ENCODE peak calls at places on chromosome 5, in nine cellular contexts. U is transverse colon, V is HepG2, Q is sigmoid colon, O is GM12878, B is H1, K is K562, F is esophagus muscularis mucosa, G is SK-N-SH. P is an unnamed sample.

GRCh38 chr5:135977375-135977928 is 22.7 kb upstream of the LECT2 start:
- DNase-seq in V (no peak), F (no peak), O (no peak), B (peak; percentile 96), U (peak; percentile 78), K (peak; percentile 67), G (no peak), Q (peak; percentile 80), P (peak; percentile 72)

GRCh38 chr5:134008257-134008749 is 3.5 kb upstream of the VDAC1 start:
- DNase-seq in B (no peak), V (no peak), Q (no peak), K (no peak), O (no peak), F (no peak), G (peak; percentile 37), U (no peak), P (no peak)

GRCh38 chr5:71597001-71597400 is 9.9 kb downstream of the MCCC2 start:
- DNase-seq in G (no peak), B (no peak), F (no peak), K (no peak), V (no peak), O (no peak), Q (no peak), U (no peak), P (no peak)

GRCh38 chr5:139276426-139276825 is 17.1 kb upstream of the MATR3 start:
- DNase-seq in G (no peak), K (no peak), B (no peak), Q (no peak), F (no peak), O (no peak), U (no peak), V (no peak), P (no peak)

GRCh38 chr5:138696501-138696900 is 56.7 kb upstream of the CTNNA1 start:
- DNase-seq in O (no peak), V (no peak), Q (no peak), F (no peak), K (no peak), U (no peak), B (no peak), G (no peak), P (no peak)

GRCh38 chr5:177469061-177469628 is 4.3 kb downstream of the DBN1 start:
- DNase-seq in V (no peak), Q (peak; percentile 73), B (peak; percentile 75), F (no peak), K (no peak), U (no peak), G (peak; percentile 55), O (no peak), P (no peak)

GRCh38 chr5:144467795-144468194 is 297.1 kb downstream of the KCTD16 start:
- DNase-seq in F (no peak), G (peak; percentile 20), K (no peak), U (peak; percentile 9), Q (no peak), B (peak; percentile 56), O (no peak), V (peak; percentile 35), P (no peak)

GRCh38 chr5:1394881-1395860 is 50.1 kb downstream of the SLC6A3 start:
- DNase-seq in U (no peak), Q (no peak), B (no peak), K (no peak), V (no peak), F (no peak), G (no peak), O (no peak), P (no peak)

GRCh38 chr5:75681125-75681830 is 36.0 kb downstream of the POC5 start:
- DNase-seq in O (no peak), F (no peak), B (no peak), Q (no peak), K (no peak), V (peak; percentile 28), G (no peak), U (no peak), P (no peak)

GRCh38 chr5:168443533-168443932 is 42.7 kb upstream of the RARS1 start:
- DNase-seq in G (no peak), F (no peak), O (no peak), K (no peak), U (no peak), B (no peak), V (no peak), Q (no peak), P (no peak)

GRCh38 chr5:142125963-142126362 is 17.4 kb downstream of the NDFIP1 start:
- DNase-seq in K (no peak), O (no peak), G (no peak), U (no peak), F (no peak), B (no peak), Q (no peak), V (no peak), P (no peak)

GRCh38 chr5:111738118-111738517 is 18.9 kb downstream of the NREP start:
- DNase-seq in G (no peak), Q (no peak), B (no peak), U (no peak), V (peak; percentile 58), F (no peak), K (no peak), O (no peak), P (no peak)

GRCh38 chr5:5140051-5141010 is at the start of gene ADAMTS16:
- DNase-seq in Q (peak; percentile 62), K (no peak), F (no peak), B (peak; percentile 78), G (peak; percentile 74), U (no peak), V (no peak), O (no peak), P (no peak)

GRCh38 chr5:66452109-66452508 is 144.1 kb upstream of the MAST4 start:
- DNase-seq in Q (no peak), V (no peak), O (no peak), G (no peak), B (no peak), F (no peak), U (no peak), K (no peak), P (no peak)

GRCh38 chr5:17952231-17952630 is 318.0 kb downstream of the TAF11L14 start:
- DNase-seq in U (no peak), V (no peak), F (no peak), G (no peak), K (no peak), Q (no peak), B (no peak), O (no peak), P (no peak)

GRCh38 chr5:160470437-160471341 is 49.0 kb downstream of the PTTG1 start:
- DNase-seq in F (no peak), Q (no peak), O (no peak), U (peak; percentile 15), B (no peak), K (no peak), G (no peak), V (no peak), P (peak; percentile 27)

GRCh38 chr5:151026088-151026487 is 5.7 kb downstream of the GPX3 start:
- DNase-seq in B (no peak), V (no peak), K (no peak), U (no peak), F (no peak), O (no peak), Q (no peak), G (no peak), P (no peak)
- TF ChIP-seq POLR2AphosphoS5 in B (no peak), V (no peak), K (no peak), U (peak; percentile 16), F (no peak), O (no peak), Q (no peak), G (no peak), P (no peak)

DNA sequence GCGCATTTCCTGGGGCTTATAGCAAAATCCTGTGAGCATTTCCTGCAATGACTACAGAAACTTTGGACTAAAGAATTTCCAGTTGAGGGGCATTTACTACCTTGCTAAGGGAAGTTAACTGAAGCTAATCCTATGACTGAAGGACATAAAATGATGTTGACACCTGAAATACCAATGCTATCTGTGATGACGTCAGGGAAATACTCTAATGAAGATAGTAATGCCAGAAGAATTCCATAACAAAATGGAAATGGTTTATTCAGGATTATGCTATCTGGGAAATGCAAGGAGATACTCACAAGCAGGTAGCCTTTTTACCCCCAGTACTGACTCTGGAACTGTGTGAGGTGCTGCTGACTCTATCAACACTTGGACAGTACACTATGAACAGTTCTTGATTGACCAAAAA is 78.5 kb upstream of the LIFR start:
- DNase-seq in O (no peak), Q (no peak), B (no peak), U (no peak), F (no peak), G (no peak), K (no peak), V (no peak), P (no peak)
- TF ChIP-seq EP300 in O (no peak), Q (no peak), B (no peak), U (no peak), F (no peak), G (no peak), K (no peak), V (no peak), P (no peak)

DNA sequence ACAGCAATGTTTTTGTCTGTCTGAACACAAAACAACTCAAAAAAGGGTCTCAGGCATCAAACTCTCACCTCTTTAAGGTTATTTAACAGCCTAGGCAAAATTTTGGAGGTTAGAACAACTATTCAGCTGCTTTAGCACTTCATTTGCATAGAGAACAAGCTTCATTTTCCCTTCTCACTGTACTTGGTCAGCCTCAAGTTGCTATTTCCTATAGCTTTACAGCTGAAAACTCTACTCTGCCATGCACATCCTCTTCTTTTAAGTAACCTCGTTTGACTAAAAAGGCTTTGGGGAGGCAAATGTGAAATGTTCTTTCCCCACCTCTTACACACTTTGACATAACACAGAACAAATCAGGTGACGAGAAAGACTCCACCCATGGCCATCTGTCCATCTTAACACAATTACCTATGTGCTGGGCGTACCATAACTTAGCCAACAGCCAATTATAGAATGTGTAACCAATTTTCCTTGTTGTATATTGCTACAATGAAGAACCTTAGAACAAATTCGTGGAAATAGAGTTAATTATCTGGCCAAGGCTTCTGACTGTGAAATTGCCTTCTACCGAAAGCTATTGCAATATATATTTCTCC is 195.7 kb downstream of the DCP2 start:
- DNase-seq in Q (no peak), U (no peak), O (no peak), B (no peak), G (no peak), K (no peak), F (no peak), V (no peak), P (no peak)
- H3K4me1 ChIP-seq in Q (no peaks in the 10 kb centered on the region), U (no peaks in the 10 kb centered on the region), O (no peaks in the 10 kb centered on the region), B (no peaks in the 10 kb centered on the region), G (no peaks in the 10 kb centered on the region), K (no peaks in the 10 kb centered on the region), F (peaks cover 26% of the 10 kb centered on the region), V (peaks cover 5% of the 10 kb centered on the region), P (no peaks in the 10 kb centered on the region)

GRCh38 chr5:124859027-124859426 is 112.6 kb upstream of the ZNF608 start:
- DNase-seq in V (no peak), B (no peak), O (no peak), K (no peak), F (no peak), G (peak; percentile 64), U (peak; percentile 12), Q (no peak), P (no peak)
- TF ChIP-seq POLR2AphosphoS5 in V (no peak), B (no peak), O (no peak), K (no peak), F (no peak), G (no peak), U (no peak), Q (no peak), P (no peak)